ENCODE peak calls at places on chromosomes 2 and 18, in five cellular contexts. U, G, V, Z and P are unnamed samples.

GRCh38 chr2:31523871-31524492 is 56.8 kb downstream of the SRD5A2 start:
- DNase-seq in U (peak; percentile 47), G (peak; percentile 33), Z (peak; percentile 5), V (peak; percentile 28), P (peak; percentile 16)

GRCh38 chr2:217407466-217407865 is 547.6 kb upstream of the TNP1 start:
- DNase-seq in Z (no peak), V (no peak), U (no peak), G (no peak), P (no peak)

GRCh38 chr2:172921538-172922236 is 154.0 kb upstream of the MAP3K20 start:
- DNase-seq in U (no peak), G (no peak), Z (no peak), V (no peak), P (no peak)

GRCh38 chr2:102736174-102736606 is 25.6 kb upstream of the TMEM182 start:
- DNase-seq in G (peak; percentile 69), Z (peak; percentile 1), V (no peak), U (no peak), P (no peak)

GRCh38 chr18:23565916-23566547 is 20.3 kb downstream of the NPC1 start:
- DNase-seq in V (no peak), U (no peak), Z (no peak), G (no peak), P (no peak)

GRCh38 chr2:28341208-28341891 is 51.3 kb upstream of the FOSL2 start:
- DNase-seq in Z (no peak), U (no peak), V (no peak), G (no peak), P (no peak)

GRCh38 chr2:96808176-96808837 is 7.8 kb upstream of the CNNM3 start:
- DNase-seq in G (no peak), V (no peak), Z (no peak), U (no peak), P (no peak)

GRCh38 chr2:55033076-55033742 is 17.0 kb downstream of the RTN4 start:
- DNase-seq in Z (no peak), V (no peak), U (no peak), G (peak; percentile 27), P (no peak)

GRCh38 chr2:101362777-101363176 is 24.5 kb downstream of the CREG2 start:
- DNase-seq in Z (no peak), G (no peak), V (no peak), U (no peak), P (no peak)

GRCh38 chr18:29693334-29693733 is 1349.2 kb downstream of the DSC3 start:
- DNase-seq in G (no peak), Z (no peak), U (no peak), V (no peak), P (no peak)

GRCh38 chr2:233011268-233012190 is 1.5 kb downstream of the NGEF start:
- DNase-seq in U (no peak), V (no peak), G (no peak), Z (no peak), P (no peak)